ENCODE peak calls at places on chromosomes 6 and 20, in eight cellular contexts. L is left ventricle myocardium inferior, E is Caco-2, D is cardiac fibroblast, U is astrocyte of the spinal cord, K is BJ, W is suprapubic skin, Z is nephron progenitor cell. B is an unnamed sample.

GRCh38 chr6:139981810-139982550 is 607.5 kb upstream of the CITED2 start:
- DNase-seq in L (no peak), E (peak), D (peak), U (peak), K (no peak), W (no peak), Z (peak), B (peak)

GRCh38 chr6:168908887-168909286 is 344.8 kb downstream of the THBS2 start:
- DNase-seq in L (no peak), E (no peak), D (peak), U (peak), K (no peak), W (no peak), Z (no peak), B (no peak)

GRCh38 chr20:49460131-49460530 is 22.3 kb downstream of the KCNB1 start:
- DNase-seq in L (no peak), E (no peak), D (no peak), U (no peak), K (no peak), W (no peak), Z (no peak), B (no peak)

GRCh38 chr20:49477200-49477599 is 5.3 kb downstream of the KCNB1 start:
- DNase-seq in L (no peak), E (no peak), D (no peak), U (no peak), K (no peak), W (no peak), Z (no peak), B (no peak)

GRCh38 chr6:67358241-67358640 is 1276.8 kb upstream of the ADGRB3 start:
- DNase-seq in L (no peak), E (no peak), D (no peak), U (no peak), K (peak), W (no peak), Z (no peak), B (no peak)

GRCh38 chr6:87176493-87176892 is 21.1 kb downstream of the ZNF292 start:
- DNase-seq in L (no peak), E (no peak), D (no peak), U (no peak), K (no peak), W (no peak), Z (no peak), B (no peak)

GRCh38 chr20:62898970-62899632 is 27.2 kb downstream of the DIDO1 start:
- DNase-seq in L (no peak), E (no peak), D (no peak), U (no peak), K (no peak), W (no peak), Z (no peak), B (no peak)

GRCh38 chr6:658244-658643 is 1.3 kb upstream of the HUS1B start:
- DNase-seq in L (no peak), E (no peak), D (peak), U (peak), K (peak), W (no peak), Z (no peak), B (no peak)

GRCh38 chr6:125913864-125914351 is 42.7 kb upstream of the HINT3 start:
- DNase-seq in L (no peak), E (no peak), D (peak), U (peak), K (peak), W (no peak), Z (no peak), B (peak)

GRCh38 chr6:35142578-35142977 is 1.4 kb upstream of the TCP11 start:
- DNase-seq in L (no peak), E (no peak), D (no peak), U (no peak), K (no peak), W (no peak), Z (no peak), B (peak)

GRCh38 chr20:11553603-11554002 is 364.1 kb upstream of the BTBD3 start:
- DNase-seq in L (no peak), E (no peak), D (peak), U (peak), K (no peak), W (no peak), Z (no peak), B (peak)

GRCh38 chr6:11025911-11026635 is 18.0 kb downstream of the ELOVL2 start:
- DNase-seq in L (no peak), E (no peak), D (no peak), U (no peak), K (no peak), W (no peak), Z (no peak), B (no peak)

GRCh38 chr6:111002350-111002749 is 20.5 kb downstream of the RPF2 start:
- DNase-seq in L (no peak), E (no peak), D (no peak), U (no peak), K (no peak), W (no peak), Z (no peak), B (no peak)

GRCh38 chr6:111978826-111979225 is 75.1 kb upstream of the CCN6 start:
- DNase-seq in L (no peak), E (no peak), D (no peak), U (peak), K (no peak), W (no peak), Z (no peak), B (no peak)

GRCh38 chr6:131255434-131255833 is 120.2 kb downstream of the AKAP7 start:
- DNase-seq in L (no peak), E (no peak), D (peak), U (no peak), K (no peak), W (no peak), Z (no peak), B (no peak)

GRCh38 chr6:157269261-157269794 is 54.0 kb downstream of the TMEM242 start:
- DNase-seq in L (peak), E (no peak), D (peak), U (peak), K (no peak), W (peak), Z (no peak), B (no peak)

GRCh38 chr6:26596579-26597388 is at the start of gene ABT1:
- DNase-seq in L (peak), E (peak), D (peak), U (peak), K (peak), W (peak), Z (peak), B (peak)

GRCh38 chr20:62356948-62357667 is 10.0 kb downstream of the LAMA5 start:
- DNase-seq in L (peak), E (no peak), D (peak), U (peak), K (no peak), W (no peak), Z (no peak), B (peak)

GRCh38 chr6:2909718-2910117 is 6.6 kb upstream of the SERPINB9 start:
- DNase-seq in L (no peak), E (no peak), D (no peak), U (no peak), K (no peak), W (no peak), Z (no peak), B (no peak)

GRCh38 chr6:1608222-1608975 is 1.3 kb upstream of the FOXC1 start:
- DNase-seq in L (no peak), E (no peak), D (no peak), U (peak), K (no peak), W (no peak), Z (no peak), B (no peak)

GRCh38 chr20:1947535-1947846 is 46.4 kb downstream of the PDYN start:
- DNase-seq in L (no peak), E (no peak), D (no peak), U (no peak), K (no peak), W (peak), Z (no peak), B (no peak)

GRCh38 chr6:90328004-90328403 is 31.4 kb upstream of the BACH2 start:
- DNase-seq in L (no peak), E (no peak), D (no peak), U (peak), K (no peak), W (no peak), Z (no peak), B (no peak)

GRCh38 chr6:31538805-31539400 is 2.9 kb downstream of the DDX39B start:
- DNase-seq in L (no peak), E (no peak), D (no peak), U (no peak), K (no peak), W (no peak), Z (no peak), B (no peak)

GRCh38 chr6:39051399-39052122 is 3.0 kb downstream of the GLP1R start:
- DNase-seq in L (no peak), E (no peak), D (no peak), U (no peak), K (no peak), W (peak), Z (no peak), B (peak)

GRCh38 chr20:47220161-47220582 is 136.3 kb downstream of the ZMYND8 start:
- DNase-seq in L (no peak), E (peak), D (peak), U (no peak), K (no peak), W (no peak), Z (peak), B (peak)

GRCh38 chr6:78322068-78322845 is 545.1 kb upstream of the IRAK1BP1 start:
- DNase-seq in L (no peak), E (no peak), D (no peak), U (no peak), K (no peak), W (no peak), Z (no peak), B (no peak)

GRCh38 chr6:159212026-159212425 is 42.8 kb downstream of the FNDC1 start:
- DNase-seq in L (no peak), E (no peak), D (peak), U (no peak), K (no peak), W (no peak), Z (no peak), B (no peak)

GRCh38 chr6:11734861-11735652 is 43.5 kb downstream of the ADTRP start:
- DNase-seq in L (no peak), E (no peak), D (no peak), U (no peak), K (no peak), W (no peak), Z (no peak), B (no peak)

GRCh38 chr6:77457720-77458349 is 5.5 kb downstream of the HTR1B start:
- DNase-seq in L (peak), E (peak), D (peak), U (peak), K (peak), W (no peak), Z (peak), B (peak)

GRCh38 chr6:50236164-50236563 is 186.4 kb upstream of the DEFB112 start:
- DNase-seq in L (no peak), E (no peak), D (no peak), U (no peak), K (no peak), W (no peak), Z (no peak), B (no peak)

GRCh38 chr6:41266555-41266954 is 19.9 kb downstream of the TREM1 start:
- DNase-seq in L (no peak), E (no peak), D (no peak), U (no peak), K (no peak), W (no peak), Z (no peak), B (no peak)

GRCh38 chr6:43128926-43129325 is 42.1 kb upstream of the SRF start:
- DNase-seq in L (no peak), E (no peak), D (no peak), U (no peak), K (no peak), W (no peak), Z (no peak), B (no peak)
- TF ChIP-seq CTCF in L (no peak), E (no peak), D (no peak), U (no peak), K (no peak), W (no peak), Z (no peak), B (no peak)

GRCh38 chr20:38729767-38730166 is 5.5 kb downstream of the SLC32A1 start:
- DNase-seq in L (no peak), E (no peak), D (no peak), U (no peak), K (no peak), W (no peak), Z (no peak), B (no peak)

GRCh38 chr20:38732981-38733380 is 8.7 kb downstream of the SLC32A1 start:
- DNase-seq in L (no peak), E (peak), D (no peak), U (no peak), K (no peak), W (no peak), Z (no peak), B (no peak)

GRCh38 chr20:38730167-38730988 is 6.1 kb downstream of the SLC32A1 start:
- DNase-seq in L (no peak), E (no peak), D (no peak), U (no peak), K (no peak), W (no peak), Z (no peak), B (peak)

GRCh38 chr20:38730989-38731737 is 6.9 kb downstream of the SLC32A1 start:
- DNase-seq in L (peak), E (peak), D (peak), U (peak), K (no peak), W (no peak), Z (peak), B (peak)

GRCh38 chr20:38731738-38732113 is 7.4 kb downstream of the SLC32A1 start:
- DNase-seq in L (no peak), E (no peak), D (no peak), U (no peak), K (no peak), W (no peak), Z (no peak), B (no peak)
- TF ChIP-seq CTCF in L (no peak), E (no peak), D (no peak), U (no peak), K (no peak), W (no peak), Z (no peak), B (no peak)

GRCh38 chr20:50593005-50593335 is 82.8 kb downstream of the PTPN1 start:
- DNase-seq in L (no peak), E (no peak), D (no peak), U (no peak), K (no peak), W (no peak), Z (no peak), B (no peak)
- TF ChIP-seq CTCF in L (no peak), E (no peak), D (no peak), U (no peak), K (no peak), W (no peak), Z (no peak), B (no peak)

GRCh38 chr6:165726915-165727314 is 63.9 kb upstream of the PDE10A start:
- DNase-seq in L (no peak), E (no peak), D (no peak), U (peak), K (no peak), W (no peak), Z (peak), B (no peak)

GRCh38 chr6:165726290-165726875 is 63.3 kb upstream of the PDE10A start:
- DNase-seq in L (no peak), E (no peak), D (no peak), U (no peak), K (no peak), W (no peak), Z (no peak), B (no peak)

GRCh38 chr6:165728196-165728595 is 65.2 kb upstream of the PDE10A start:
- DNase-seq in L (no peak), E (no peak), D (peak), U (no peak), K (no peak), W (no peak), Z (no peak), B (no peak)

GRCh38 chr6:165723326-165723725 is 60.3 kb upstream of the PDE10A start:
- DNase-seq in L (no peak), E (no peak), D (no peak), U (no peak), K (no peak), W (no peak), Z (no peak), B (no peak)

GRCh38 chr6:165725201-165725600 is 62.2 kb upstream of the PDE10A start:
- DNase-seq in L (no peak), E (no peak), D (no peak), U (no peak), K (no peak), W (no peak), Z (no peak), B (peak)
- TF ChIP-seq CTCF in L (peak), E (no peak), D (no peak), U (no peak), K (no peak), W (no peak), Z (no peak), B (peak)

GRCh38 chr20:5316188-5317158 is at the start of gene PROKR2:
- DNase-seq in L (no peak), E (no peak), D (no peak), U (no peak), K (no peak), W (no peak), Z (peak), B (no peak)
- TF ChIP-seq CTCF in L (peak), E (no peak), D (no peak), U (no peak), K (no peak), W (no peak), Z (no peak), B (no peak)

GRCh38 chr6:29617782-29618557 is 15.0 kb downstream of the GABBR1 start:
- DNase-seq in L (no peak), E (no peak), D (no peak), U (no peak), K (no peak), W (no peak), Z (no peak), B (no peak)
- TF ChIP-seq CTCF in L (no peak), E (peak), D (peak), U (peak), K (peak), W (no peak), Z (no peak), B (no peak)